ENCODE peak calls at places on chromosomes 5 and 9, in eight cellular contexts. K is substantia nigra; T is activated T-cell treated with anti-CD3 and anti-CD28 coated beads for 1 hour; R is GM23248; Y is CD8-positive, alpha-beta memory T cell; I is AML-193; G is T follicular helper cell; V is HCT116. P is an unnamed sample.

GRCh38 chr5:124453221-124454032 is 293.0 kb downstream of the ZNF608 start:
- DNase-seq in K (no peak), T (no peak), R (peak), Y (no peak), I (no peak), G (no peak), V (peak), P (no peak)

GRCh38 chr9:131258186-131258585 is 18.1 kb downstream of the FAM78A start:
- DNase-seq in K (no peak), T (no peak), R (peak), Y (no peak), I (no peak), G (no peak), V (no peak), P (no peak)

GRCh38 chr9:89400398-89401116 is 82.3 kb downstream of the SECISBP2 start:
- DNase-seq in K (no peak), T (no peak), R (no peak), Y (no peak), I (peak), G (no peak), V (no peak), P (no peak)

GRCh38 chr9:99445377-99445891 is 223.4 kb downstream of the SEC61B start:
- DNase-seq in K (no peak), T (no peak), R (peak), Y (no peak), I (no peak), G (no peak), V (no peak), P (no peak)

GRCh38 chr5:36198281-36198680 is 43.4 kb downstream of the NADK2 start:
- DNase-seq in K (no peak), T (no peak), R (peak), Y (no peak), I (no peak), G (no peak), V (no peak), P (no peak)

GRCh38 chr5:104189909-104190308 is 627.3 kb upstream of the NUDT12 start:
- DNase-seq in K (no peak), T (no peak), R (peak), Y (no peak), I (peak), G (no peak), V (no peak), P (no peak)

GRCh38 chr5:50709471-50709870 is 43.0 kb downstream of the PARP8 start:
- DNase-seq in K (no peak), T (no peak), R (peak), Y (no peak), I (no peak), G (no peak), V (no peak), P (no peak)

GRCh38 chr9:83132768-83133167 is 69.8 kb upstream of the RASEF start:
- DNase-seq in K (no peak), T (no peak), R (no peak), Y (no peak), I (no peak), G (no peak), V (no peak), P (no peak)

GRCh38 chr5:52334367-52334766 is 453.3 kb upstream of the ITGA1 start:
- DNase-seq in K (no peak), T (no peak), R (no peak), Y (no peak), I (no peak), G (no peak), V (no peak), P (no peak)

GRCh38 chr5:173291722-173292658 is 36.2 kb downstream of the STC2 start:
- DNase-seq in K (no peak), T (no peak), R (peak), Y (no peak), I (no peak), G (no peak), V (no peak), P (no peak)

GRCh38 chr9:129944501-129945116 is 98.4 kb downstream of the FNBP1 start:
- DNase-seq in K (no peak), T (peak), R (no peak), Y (peak), I (peak), G (peak), V (no peak), P (peak)

GRCh38 chr9:136596630-136597031 is 50.8 kb upstream of the NOTCH1 start:
- DNase-seq in K (peak), T (no peak), R (no peak), Y (no peak), I (no peak), G (no peak), V (no peak), P (no peak)